ENCODE peak calls at places on chromosome 7, in eight cellular contexts. V is AG10803, W is pancreas, E is upper lobe of right lung, J is choroid plexus epithelial cell, Q is kidney, C is hepatocyte, N is mammary epithelial cell. G is an unnamed sample.

GRCh38 chr7:146956323-146956722 is 839.7 kb downstream of the CNTNAP2 start:
- DNase-seq in C (no peak), J (no peak), Q (no peak), E (no peak), V (no peak), W (no peak), N (no peak), G (no peak)

GRCh38 chr7:81244213-81244612 is 325.4 kb upstream of the SEMA3C start:
- DNase-seq in V (peak; percentile 13), C (peak; percentile 15), W (no peak), E (no peak), N (no peak), Q (no peak), J (peak; percentile 88), G (peak; percentile 65)

GRCh38 chr7:135160098-135160857 is 10.2 kb downstream of the CYREN start:
- DNase-seq in J (no peak), Q (no peak), N (no peak), E (no peak), W (no peak), V (no peak), C (no peak), G (peak; percentile 49)

GRCh38 chr7:5287802-5288201 is 5.1 kb downstream of the SLC29A4 start:
- DNase-seq in V (no peak), C (no peak), J (no peak), E (no peak), N (no peak), Q (no peak), W (no peak), G (no peak)

GRCh38 chr7:120603366-120603765 is 254.6 kb downstream of the TSPAN12 start:
- DNase-seq in N (no peak), J (no peak), C (no peak), V (no peak), W (no peak), Q (no peak), E (no peak), G (no peak)

GRCh38 chr7:142685877-142686508 is 63.3 kb upstream of the PRSS1 start:
- DNase-seq in J (no peak), V (no peak), Q (no peak), N (no peak), C (no peak), E (no peak), W (no peak), G (no peak)

GRCh38 chr7:33099154-33099940 is 9.9 kb downstream of the RP9 start:
- DNase-seq in J (no peak), C (no peak), E (no peak), V (no peak), W (no peak), Q (no peak), N (no peak), G (no peak)

GRCh38 chr7:142886866-142887265 is 1.3 kb upstream of the TRPV6 start:
- DNase-seq in C (no peak), Q (no peak), E (peak; percentile 15), J (no peak), V (no peak), N (no peak), W (no peak), G (no peak)

GRCh38 chr7:101720324-101720723 is 91.2 kb upstream of the MYL10 start:
- DNase-seq in Q (no peak), V (no peak), J (no peak), C (peak; percentile 3), W (no peak), N (no peak), E (no peak), G (no peak)

GRCh38 chr7:3835102-3835501 is 534.0 kb downstream of the SDK1 start:
- DNase-seq in Q (no peak), C (no peak), E (no peak), W (no peak), J (no peak), N (peak; percentile 74), V (no peak), G (no peak)

DNA sequence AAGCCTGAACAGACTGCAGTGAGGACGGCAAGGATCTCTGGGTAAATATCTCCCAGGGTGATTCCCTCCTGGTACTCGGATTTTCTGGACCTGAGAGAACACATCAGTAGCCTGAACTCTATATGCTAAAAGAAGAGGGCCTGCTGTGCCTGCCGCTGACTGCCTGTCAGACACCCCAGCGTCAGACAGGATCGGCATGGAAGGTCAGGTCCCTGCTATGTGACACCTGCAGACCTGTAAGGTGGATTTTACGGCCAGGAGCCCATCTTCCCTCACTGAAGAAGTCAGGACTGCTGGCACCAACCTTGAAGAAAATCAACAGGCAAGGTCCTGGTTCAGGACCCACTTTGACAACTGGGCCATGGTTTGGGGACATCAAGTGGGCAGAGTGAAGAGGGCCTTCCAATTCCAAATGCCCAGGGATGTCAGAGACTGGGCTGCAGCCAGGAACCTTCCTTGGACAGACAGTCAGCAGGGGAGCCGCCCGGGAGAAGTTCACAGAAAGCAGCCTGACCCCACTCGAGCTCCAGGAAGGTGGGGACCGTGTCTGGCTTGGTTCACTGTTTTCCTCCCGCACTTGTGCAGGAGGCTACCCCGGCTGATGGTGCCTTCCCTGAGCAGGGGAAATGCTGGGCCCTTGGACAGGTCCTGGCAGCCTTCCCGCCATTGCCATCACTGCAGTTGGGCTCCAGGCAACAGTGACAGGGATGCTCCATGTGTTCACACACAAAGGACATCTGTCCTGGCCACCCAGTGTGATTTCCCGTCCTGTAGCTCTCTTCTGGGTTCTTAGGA is 91.8 kb upstream of the LANCL2 start:
- DNase-seq in W (no peak), N (no peak), Q (no peak), C (no peak), V (no peak), J (no peak), E (no peak), G (no peak)
- TF ChIP-seq CTCF in W (no peak), N (no peak), Q (no peak), C (no peak), V (no peak), J (no peak), E (no peak), G (no peak)

GRCh38 chr7:99203092-99203491 is 4.8 kb downstream of the KPNA7 start:
- DNase-seq in J (no peak), C (no peak), Q (no peak), N (no peak), W (no peak), V (no peak), E (no peak), G (no peak)

GRCh38 chr7:99197498-99197897 is 10.4 kb downstream of the KPNA7 start:
- DNase-seq in Q (no peak), W (no peak), N (no peak), J (no peak), V (no peak), C (no peak), E (no peak), G (no peak)

GRCh38 chr7:99204078-99204477 is 3.8 kb downstream of the KPNA7 start:
- DNase-seq in E (no peak), V (no peak), C (no peak), N (no peak), Q (no peak), J (no peak), W (no peak), G (no peak)

GRCh38 chr7:99199226-99199625 is 8.7 kb downstream of the KPNA7 start:
- DNase-seq in E (no peak), Q (no peak), C (no peak), J (no peak), W (no peak), V (no peak), N (no peak), G (no peak)

DNA sequence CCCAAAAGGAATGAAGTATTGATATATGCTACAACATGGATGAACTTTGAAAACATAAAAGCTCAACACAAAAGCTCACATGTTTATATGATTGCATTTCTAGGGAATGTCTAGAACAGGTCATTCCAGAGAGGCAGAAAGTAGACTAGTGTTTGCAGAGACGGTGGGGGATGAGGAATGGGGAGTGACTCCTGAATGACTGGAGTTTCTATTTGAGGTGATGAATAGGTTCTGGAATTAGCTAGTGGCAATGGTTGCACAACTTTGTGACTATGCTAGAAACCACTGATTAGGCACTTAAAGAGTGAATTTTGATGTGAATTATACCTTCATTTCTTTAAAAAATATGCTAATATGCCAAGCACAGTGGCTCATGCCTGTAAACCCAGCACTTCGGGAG is 6.9 kb downstream of the KPNA7 start:
- DNase-seq in W (no peak), E (no peak), Q (no peak), N (peak; percentile 99), V (peak; percentile 82), C (peak; percentile 66), J (peak; percentile 67), G (peak; percentile 61)
- H3K4me3 ChIP-seq in W (no peak overlapping the region), E (no peak overlapping the region), Q (no peak overlapping the region), N (no peak overlapping the region), V (no peak overlapping the region), C (no peak overlapping the region), J (no peak overlapping the region), G (no peak overlapping the region)

DNA sequence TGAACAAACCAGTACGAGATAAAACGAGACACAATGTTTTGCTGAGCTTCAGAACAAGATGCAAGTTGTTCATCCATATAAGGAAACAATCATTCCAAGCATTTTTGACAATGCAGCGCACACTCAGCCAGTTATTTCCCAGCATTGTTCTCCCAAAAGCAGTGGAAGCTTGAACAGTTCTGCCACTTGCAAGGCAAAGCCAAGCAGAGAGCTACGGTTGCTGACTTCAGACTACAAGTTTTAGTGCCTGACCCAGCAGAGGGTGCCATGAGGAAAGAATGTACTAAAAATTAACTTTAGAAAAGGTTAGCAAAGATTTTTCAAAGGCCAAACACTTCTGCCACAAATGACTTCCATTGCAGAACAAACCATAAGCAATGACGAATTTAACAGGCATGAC is 152.5 kb downstream of the SLC25A13 start:
- DNase-seq in J (peak; percentile 11), W (no peak), C (no peak), E (no peak), N (no peak), V (no peak), Q (no peak), G (peak; percentile 65)
- TF ChIP-seq CTCF in J (no peak), W (no peak), C (no peak), E (no peak), N (no peak), V (no peak), Q (no peak), G (no peak)

GRCh38 chr7:127618042-127618441 is at the start of gene PAX4:
- DNase-seq in V (no peak), N (no peak), W (no peak), C (no peak), E (no peak), Q (no peak), J (no peak), G (no peak)

GRCh38 chr7:127609297-127609696 is 8.6 kb downstream of the PAX4 start:
- DNase-seq in Q (no peak), W (no peak), C (no peak), E (no peak), J (no peak), V (no peak), N (no peak), G (no peak)

GRCh38 chr7:127608446-127608845 is 9.5 kb downstream of the PAX4 start:
- DNase-seq in Q (no peak), C (no peak), W (no peak), J (no peak), N (no peak), V (no peak), E (no peak), G (no peak)

GRCh38 chr7:127616709-127617108 is 1.2 kb downstream of the PAX4 start:
- DNase-seq in W (no peak), J (no peak), C (no peak), Q (no peak), V (no peak), N (no peak), E (no peak), G (no peak)

DNA sequence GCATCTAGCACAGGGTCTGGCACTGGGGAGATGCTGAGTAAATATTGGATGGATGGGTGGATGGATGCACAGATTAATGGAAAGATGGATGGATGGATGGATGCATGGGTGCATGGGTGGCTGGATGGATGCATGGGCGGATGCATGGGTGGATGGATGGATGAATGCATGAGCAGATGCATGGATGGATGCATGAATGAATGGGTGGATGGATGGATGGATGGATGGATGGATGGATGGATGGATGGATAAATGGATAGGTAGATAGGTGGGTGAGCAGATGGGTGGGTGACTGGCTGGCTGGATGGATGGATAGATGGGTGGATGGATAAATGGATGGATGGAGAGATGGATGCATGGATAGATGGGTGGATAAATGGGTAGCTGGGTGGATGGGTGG is 5.7 kb downstream of the PAX4 start:
- DNase-seq in V (no peak), J (no peak), W (no peak), N (no peak), E (no peak), C (no peak), Q (no peak), G (no peak)
- H3K4me3 ChIP-seq in V (no peak overlapping the region), J (no peak overlapping the region), W (no peak overlapping the region), N (no peak overlapping the region), E (no peak overlapping the region), C (no peak overlapping the region), Q (no peak overlapping the region), G (no peak overlapping the region)

G was measured in fibroblast of pulmonary artery.